ENCODE peak calls at places on chromosome 1, in ten cellular contexts. O, G, L, K, I, E, H, Z, Y and S are unnamed samples.

GRCh38 chr1:53580009-53580400 is 120.8 kb downstream of the DMRTB1 start:
- DNase-seq in E (no peak), L (no peak), I (no peak), G (no peak), Y (no peak), O (no peak), K (no peak), H (no peak), Z (no peak), S (no peak)

GRCh38 chr1:19412654-19413053 is 72.7 kb downstream of the CAPZB start:
- DNase-seq in E (no peak), Z (peak; percentile 57), H (no peak), O (no peak), K (no peak), L (no peak), I (no peak), G (no peak), Y (no peak), S (no peak)

GRCh38 chr1:189787201-189787600 is 690.5 kb downstream of the BRINP3 start:
- DNase-seq in Z (no peak), O (no peak), L (no peak), E (peak; percentile 12), Y (peak; percentile 51), K (no peak), H (no peak), I (peak; percentile 14), G (no peak), S (no peak)

GRCh38 chr1:237664327-237664726 is 226.4 kb downstream of the ZP4 start:
- DNase-seq in H (no peak), E (no peak), Z (no peak), K (no peak), G (no peak), O (no peak), I (peak; percentile 9), Y (no peak), L (no peak), S (no peak)

GRCh38 chr1:107480548-107480947 is 339.7 kb downstream of the NTNG1 start:
- DNase-seq in I (peak; percentile 16), G (no peak), H (peak; percentile 10), E (no peak), Z (no peak), L (no peak), Y (no peak), O (no peak), K (no peak), S (no peak)

GRCh38 chr1:80441664-80442063 is 1359.1 kb upstream of the ADGRL2 start:
- DNase-seq in H (no peak), O (no peak), L (no peak), G (no peak), I (no peak), K (no peak), Z (no peak), E (no peak), Y (no peak), S (no peak)

GRCh38 chr1:220881918-220882891 is 3.0 kb downstream of the HLX start:
- DNase-seq in L (no peak), G (no peak), I (no peak), H (no peak), E (peak; percentile 65), Z (no peak), O (no peak), Y (no peak), K (no peak), S (no peak)

GRCh38 chr1:107132780-107133179 is 8.1 kb upstream of the NTNG1 start:
- DNase-seq in K (no peak), Y (no peak), L (no peak), H (no peak), G (no peak), O (no peak), I (no peak), Z (no peak), E (no peak), S (no peak)

GRCh38 chr1:226548281-226549093 is at the start of gene STUM:
- DNase-seq in E (peak; percentile 36), L (no peak), K (peak; percentile 22), O (no peak), Z (peak; percentile 61), Y (peak; percentile 28), G (peak; percentile 63), I (no peak), H (no peak), S (no peak)

GRCh38 chr1:17875171-17875881 is 120.2 kb downstream of the ACTL8 start:
- DNase-seq in O (no peak), I (no peak), K (no peak), G (no peak), E (peak; percentile 53), Y (no peak), Z (no peak), H (no peak), L (no peak), S (no peak)

GRCh38 chr1:159752135-159752580 is 28.6 kb upstream of the DUSP23 start:
- DNase-seq in Z (no peak), K (peak; percentile 64), I (no peak), H (no peak), E (peak; percentile 91), L (peak; percentile 92), O (no peak), G (no peak), Y (no peak), S (peak; percentile 91)

GRCh38 chr1:52562766-52563165 is 9.9 kb upstream of the TUT4 start:
- DNase-seq in L (no peak), O (no peak), Y (no peak), H (no peak), G (no peak), Z (no peak), I (no peak), E (no peak), K (no peak), S (no peak)

GRCh38 chr1:27566462-27567182 is 37.3 kb downstream of the AHDC1 start:
- DNase-seq in I (no peak), E (no peak), Y (no peak), G (no peak), K (no peak), Z (no peak), O (no peak), H (no peak), L (no peak), S (no peak)

GRCh38 chr1:95982706-95983105 is 738.9 kb upstream of the PTBP2 start:
- DNase-seq in Y (no peak), L (no peak), K (no peak), G (no peak), E (no peak), O (no peak), I (no peak), Z (no peak), H (no peak), S (no peak)

GRCh38 chr1:201217851-201218250 is 27.2 kb downstream of the IGFN1 start:
- DNase-seq in I (no peak), L (peak; percentile 1), Z (no peak), E (no peak), G (no peak), H (no peak), O (no peak), Y (no peak), K (no peak), S (peak; percentile 53)

GRCh38 chr1:81007024-81007423 is 793.7 kb upstream of the ADGRL2 start:
- DNase-seq in Y (no peak), L (no peak), O (no peak), K (no peak), G (no peak), Z (no peak), E (no peak), H (no peak), I (no peak), S (no peak)

GRCh38 chr1:62318756-62319544 is at the start of gene KANK4:
- DNase-seq in Z (no peak), H (no peak), I (no peak), L (no peak), O (no peak), G (peak; percentile 59), Y (peak; percentile 30), E (no peak), K (no peak), S (no peak)

GRCh38 chr1:67564193-67564592 is 120.8 kb upstream of the GADD45A start:
- DNase-seq in Z (no peak), Y (no peak), K (peak; percentile 55), G (no peak), E (no peak), O (no peak), I (peak; percentile 29), H (no peak), L (no peak), S (peak; percentile 80)

GRCh38 chr1:36465731-36466369 is 1.7 kb upstream of the MRPS15 start:
- DNase-seq in Y (no peak), L (no peak), K (no peak), I (no peak), O (no peak), E (peak; percentile 14), Z (no peak), G (no peak), H (no peak), S (no peak)